ENCODE peak calls at places on chromosomes 12 and 14, in six cellular contexts. One of them, this sample, is unnamed.

GRCh38 chr14:47256968-47257367 is 418.4 kb downstream of the MDGA2 start:
- DNase-seq in HL-60: no peak
- DNase-seq in DMS79 treated with DMSO at 0.1 percent for 48 hours: no peak
- DNase-seq in WERI-Rb-1: no peak
- DNase-seq in HFFc6: no peak
- DNase-seq in NCI-H345: no peak
- DNase-seq in this sample: no peak

GRCh38 chr12:105378821-105379400 is 48.4 kb downstream of the C12orf75 start:
- DNase-seq in HL-60: no peak
- DNase-seq in DMS79 treated with DMSO at 0.1 percent for 48 hours: no peak
- DNase-seq in WERI-Rb-1: peak; percentile 33
- DNase-seq in HFFc6: no peak
- DNase-seq in NCI-H345: peak; percentile 6
- DNase-seq in this sample: no peak

GRCh38 chr12:51798507-51798906 is 50.0 kb downstream of the FIGNL2 start:
- DNase-seq in HL-60: no peak
- DNase-seq in DMS79 treated with DMSO at 0.1 percent for 48 hours: no peak
- DNase-seq in WERI-Rb-1: no peak
- DNase-seq in HFFc6: no peak
- DNase-seq in NCI-H345: no peak
- DNase-seq in this sample: no peak

GRCh38 chr12:90126125-90126524 is 417.5 kb upstream of the ATP2B1 start:
- DNase-seq in HL-60: no peak
- DNase-seq in DMS79 treated with DMSO at 0.1 percent for 48 hours: no peak
- DNase-seq in WERI-Rb-1: no peak
- DNase-seq in HFFc6: peak; percentile 21
- DNase-seq in NCI-H345: no peak
- DNase-seq in this sample: no peak

GRCh38 chr14:50964683-50965390 is 20.6 kb upstream of the PYGL start:
- DNase-seq in HL-60: no peak
- DNase-seq in DMS79 treated with DMSO at 0.1 percent for 48 hours: peak; percentile 73
- DNase-seq in WERI-Rb-1: no peak
- DNase-seq in HFFc6: peak; percentile 79
- DNase-seq in NCI-H345: peak; percentile 63
- DNase-seq in this sample: no peak

GRCh38 chr14:32509632-32510187 is 180.6 kb downstream of the AKAP6 start:
- DNase-seq in HL-60: no peak
- DNase-seq in DMS79 treated with DMSO at 0.1 percent for 48 hours: no peak
- DNase-seq in WERI-Rb-1: no peak
- DNase-seq in HFFc6: peak; percentile 90
- DNase-seq in NCI-H345: no peak
- DNase-seq in this sample: no peak

GRCh38 chr12:24408305-24408704 is 458.8 kb upstream of the SOX5 start:
- DNase-seq in HL-60: no peak
- DNase-seq in DMS79 treated with DMSO at 0.1 percent for 48 hours: no peak
- DNase-seq in WERI-Rb-1: no peak
- DNase-seq in HFFc6: no peak
- DNase-seq in NCI-H345: no peak
- DNase-seq in this sample: no peak

GRCh38 chr14:102209224-102209966 is 69.7 kb downstream of the WDR20 start:
- DNase-seq in HL-60: no peak
- DNase-seq in DMS79 treated with DMSO at 0.1 percent for 48 hours: no peak
- DNase-seq in WERI-Rb-1: no peak
- DNase-seq in HFFc6: peak; percentile 47
- DNase-seq in NCI-H345: no peak
- DNase-seq in this sample: no peak

GRCh38 chr12:85244561-85244960 is 35.5 kb upstream of the ALX1 start:
- DNase-seq in HL-60: no peak
- DNase-seq in DMS79 treated with DMSO at 0.1 percent for 48 hours: no peak
- DNase-seq in WERI-Rb-1: no peak
- DNase-seq in HFFc6: no peak
- DNase-seq in NCI-H345: no peak
- DNase-seq in this sample: no peak

GRCh38 chr12:29544428-29545101 is 47.1 kb upstream of the OVCH1 start:
- DNase-seq in HL-60: no peak
- DNase-seq in DMS79 treated with DMSO at 0.1 percent for 48 hours: no peak
- DNase-seq in WERI-Rb-1: no peak
- DNase-seq in HFFc6: no peak
- DNase-seq in NCI-H345: no peak
- DNase-seq in this sample: no peak

GRCh38 chr12:122126342-122126635 is 47.7 kb downstream of the IL31 start:
- DNase-seq in HL-60: no peak
- DNase-seq in DMS79 treated with DMSO at 0.1 percent for 48 hours: no peak
- DNase-seq in WERI-Rb-1: no peak
- DNase-seq in HFFc6: no peak
- DNase-seq in NCI-H345: no peak
- DNase-seq in this sample: no peak

GRCh38 chr12:65084579-65084978 is 36.5 kb downstream of the WIF1 start:
- DNase-seq in HL-60: no peak
- DNase-seq in DMS79 treated with DMSO at 0.1 percent for 48 hours: no peak
- DNase-seq in WERI-Rb-1: no peak
- DNase-seq in HFFc6: no peak
- DNase-seq in NCI-H345: no peak
- DNase-seq in this sample: no peak

GRCh38 chr12:85283560-85283959 is 3.5 kb downstream of the ALX1 start:
- DNase-seq in HL-60: no peak
- DNase-seq in DMS79 treated with DMSO at 0.1 percent for 48 hours: no peak
- DNase-seq in WERI-Rb-1: no peak
- DNase-seq in HFFc6: no peak
- DNase-seq in NCI-H345: no peak
- DNase-seq in this sample: no peak

GRCh38 chr12:57849035-57849434 is 2.5 kb upstream of the CTDSP2 start:
- DNase-seq in HL-60: no peak
- DNase-seq in DMS79 treated with DMSO at 0.1 percent for 48 hours: no peak
- DNase-seq in WERI-Rb-1: no peak
- DNase-seq in HFFc6: no peak
- DNase-seq in NCI-H345: no peak
- DNase-seq in this sample: no peak

GRCh38 chr12:71849109-71849851 is 9.7 kb downstream of the TBC1D15 start:
- DNase-seq in HL-60: no peak
- DNase-seq in DMS79 treated with DMSO at 0.1 percent for 48 hours: no peak
- DNase-seq in WERI-Rb-1: no peak
- DNase-seq in HFFc6: no peak
- DNase-seq in NCI-H345: no peak
- DNase-seq in this sample: no peak

GRCh38 chr12:25151476-25151875 is 43.5 kb downstream of the DNAI7 start:
- DNase-seq in HL-60: no peak
- DNase-seq in DMS79 treated with DMSO at 0.1 percent for 48 hours: no peak
- DNase-seq in WERI-Rb-1: no peak
- DNase-seq in HFFc6: peak; percentile 95
- DNase-seq in NCI-H345: no peak
- DNase-seq in this sample: no peak

GRCh38 chr12:6323340-6323994 is 13.0 kb downstream of the PLEKHG6 start:
- DNase-seq in HL-60: peak; percentile 72
- DNase-seq in DMS79 treated with DMSO at 0.1 percent for 48 hours: no peak
- DNase-seq in WERI-Rb-1: peak; percentile 65
- DNase-seq in HFFc6: peak; percentile 96
- DNase-seq in NCI-H345: peak; percentile 72
- DNase-seq in this sample: no peak

GRCh38 chr12:132046561-132046960 is 96.8 kb downstream of the EP400 start:
- DNase-seq in HL-60: no peak
- DNase-seq in DMS79 treated with DMSO at 0.1 percent for 48 hours: no peak
- DNase-seq in WERI-Rb-1: no peak
- DNase-seq in HFFc6: peak; percentile 93
- DNase-seq in NCI-H345: no peak
- DNase-seq in this sample: no peak

GRCh38 chr14:104132981-104133380 is 5.4 kb upstream of the KIF26A start:
- DNase-seq in HL-60: no peak
- DNase-seq in DMS79 treated with DMSO at 0.1 percent for 48 hours: no peak
- DNase-seq in WERI-Rb-1: peak; percentile 8
- DNase-seq in HFFc6: no peak
- DNase-seq in NCI-H345: no peak
- DNase-seq in this sample: no peak

GRCh38 chr12:118065380-118065779 is 4.4 kb upstream of the WSB2 start:
- DNase-seq in HL-60: peak; percentile 29
- DNase-seq in DMS79 treated with DMSO at 0.1 percent for 48 hours: no peak
- DNase-seq in WERI-Rb-1: no peak
- DNase-seq in HFFc6: no peak
- DNase-seq in NCI-H345: no peak
- DNase-seq in this sample: no peak

GRCh38 chr12:12724421-12725085 is 7.4 kb downstream of the CDKN1B start:
- DNase-seq in HL-60: no peak
- DNase-seq in DMS79 treated with DMSO at 0.1 percent for 48 hours: no peak
- DNase-seq in WERI-Rb-1: no peak
- DNase-seq in HFFc6: no peak
- DNase-seq in NCI-H345: peak; percentile 45
- DNase-seq in this sample: no peak

GRCh38 chr12:47808574-47809380 is 10.9 kb downstream of the HDAC7 start:
- DNase-seq in HL-60: peak; percentile 78
- DNase-seq in DMS79 treated with DMSO at 0.1 percent for 48 hours: no peak
- DNase-seq in WERI-Rb-1: no peak
- DNase-seq in HFFc6: peak; percentile 41
- DNase-seq in NCI-H345: no peak
- DNase-seq in this sample: no peak

GRCh38 chr14:54625158-54625557 is 58.2 kb downstream of the SAMD4A start:
- DNase-seq in HL-60: no peak
- DNase-seq in DMS79 treated with DMSO at 0.1 percent for 48 hours: no peak
- DNase-seq in WERI-Rb-1: no peak
- DNase-seq in HFFc6: no peak
- DNase-seq in NCI-H345: no peak
- DNase-seq in this sample: no peak

GRCh38 chr12:130424858-130425697 is 87.4 kb downstream of the PIWIL1 start:
- DNase-seq in HL-60: no peak
- DNase-seq in DMS79 treated with DMSO at 0.1 percent for 48 hours: no peak
- DNase-seq in WERI-Rb-1: no peak
- DNase-seq in HFFc6: no peak
- DNase-seq in NCI-H345: no peak
- DNase-seq in this sample: no peak

GRCh38 chr12:104478396-104479140 is 21.8 kb downstream of the CHST11 start:
- DNase-seq in HL-60: peak; percentile 68
- DNase-seq in DMS79 treated with DMSO at 0.1 percent for 48 hours: no peak
- DNase-seq in WERI-Rb-1: no peak
- DNase-seq in HFFc6: no peak
- DNase-seq in NCI-H345: no peak
- DNase-seq in this sample: no peak

GRCh38 chr12:12890815-12891645 is at the start of gene GPRC5A:
- DNase-seq in HL-60: peak; percentile 13
- DNase-seq in DMS79 treated with DMSO at 0.1 percent for 48 hours: peak; percentile 74
- DNase-seq in WERI-Rb-1: peak; percentile 84
- DNase-seq in HFFc6: peak; percentile 97
- DNase-seq in NCI-H345: peak; percentile 46
- DNase-seq in this sample: peak; percentile 8

GRCh38 chr12:26389303-26389702 is 193.9 kb downstream of the SSPN start:
- DNase-seq in HL-60: no peak
- DNase-seq in DMS79 treated with DMSO at 0.1 percent for 48 hours: no peak
- DNase-seq in WERI-Rb-1: no peak
- DNase-seq in HFFc6: no peak
- DNase-seq in NCI-H345: no peak
- DNase-seq in this sample: no peak

GRCh38 chr12:99026332-99027116 is 381.4 kb downstream of the APAF1 start:
- DNase-seq in HL-60: no peak
- DNase-seq in DMS79 treated with DMSO at 0.1 percent for 48 hours: no peak
- DNase-seq in WERI-Rb-1: no peak
- DNase-seq in HFFc6: no peak
- DNase-seq in NCI-H345: no peak
- DNase-seq in this sample: no peak

GRCh38 chr12:79690606-79691298 is at the start of gene PAWR:
- DNase-seq in HL-60: no peak
- DNase-seq in DMS79 treated with DMSO at 0.1 percent for 48 hours: peak; percentile 90
- DNase-seq in WERI-Rb-1: peak; percentile 88
- DNase-seq in HFFc6: peak; percentile 41
- DNase-seq in NCI-H345: peak; percentile 89
- DNase-seq in this sample: no peak

GRCh38 chr14:91398192-91398591 is 19.4 kb downstream of the CCDC88C start:
- DNase-seq in HL-60: peak; percentile 46
- DNase-seq in DMS79 treated with DMSO at 0.1 percent for 48 hours: no peak
- DNase-seq in WERI-Rb-1: no peak
- DNase-seq in HFFc6: no peak
- DNase-seq in NCI-H345: no peak
- DNase-seq in this sample: no peak

GRCh38 chr12:91967590-91967989 is 178.1 kb downstream of the BTG1 start:
- DNase-seq in HL-60: no peak
- DNase-seq in DMS79 treated with DMSO at 0.1 percent for 48 hours: no peak
- DNase-seq in WERI-Rb-1: no peak
- DNase-seq in HFFc6: no peak
- DNase-seq in NCI-H345: no peak
- DNase-seq in this sample: no peak

GRCh38 chr12:49783917-49784676 is 42.7 kb downstream of the TMBIM6 start:
- DNase-seq in HL-60: peak; percentile 54
- DNase-seq in DMS79 treated with DMSO at 0.1 percent for 48 hours: no peak
- DNase-seq in WERI-Rb-1: no peak
- DNase-seq in HFFc6: peak; percentile 71
- DNase-seq in NCI-H345: no peak
- DNase-seq in this sample: no peak

GRCh38 chr14:100617715-100618693 is 30.8 kb upstream of the BEGAIN start:
- DNase-seq in HL-60: peak; percentile 74
- DNase-seq in DMS79 treated with DMSO at 0.1 percent for 48 hours: no peak
- DNase-seq in WERI-Rb-1: no peak
- DNase-seq in HFFc6: no peak
- DNase-seq in NCI-H345: no peak
- DNase-seq in this sample: no peak

GRCh38 chr12:91777268-91777997 is 368.2 kb downstream of the BTG1 start:
- DNase-seq in HL-60: no peak
- DNase-seq in DMS79 treated with DMSO at 0.1 percent for 48 hours: no peak
- DNase-seq in WERI-Rb-1: no peak
- DNase-seq in HFFc6: no peak
- DNase-seq in NCI-H345: no peak
- DNase-seq in this sample: no peak